ENCODE peak calls at places on chromosomes 2 and 18, in seven cellular contexts. One of them, this sample, is unnamed.

GRCh38 chr2:155141418-155141817 is 442.9 kb downstream of the KCNJ3 start:
- DNase-seq in WERI-Rb-1: no peak
- DNase-seq in transverse colon: no peak
- DNase-seq in AG09309: no peak
- DNase-seq in kidney: no peak
- DNase-seq in fibroblast of lung: no peak
- DNase-seq in GM12864: peak; percentile 33
- DNase-seq in this sample: no peak

GRCh38 chr2:66563473-66563872 is 128.5 kb downstream of the MEIS1 start:
- DNase-seq in WERI-Rb-1: no peak
- DNase-seq in transverse colon: no peak
- DNase-seq in AG09309: no peak
- DNase-seq in kidney: no peak
- DNase-seq in fibroblast of lung: no peak
- DNase-seq in GM12864: no peak
- DNase-seq in this sample: no peak

GRCh38 chr2:40488927-40489677 is 37.2 kb upstream of the SLC8A1 start:
- DNase-seq in WERI-Rb-1: no peak
- DNase-seq in transverse colon: no peak
- DNase-seq in AG09309: no peak
- DNase-seq in kidney: no peak
- DNase-seq in fibroblast of lung: peak; percentile 75
- DNase-seq in GM12864: no peak
- DNase-seq in this sample: no peak

GRCh38 chr2:43170733-43171101 is 55.7 kb downstream of the ZFP36L2 start:
- DNase-seq in WERI-Rb-1: no peak
- DNase-seq in transverse colon: peak; percentile 25
- DNase-seq in AG09309: no peak
- DNase-seq in kidney: no peak
- DNase-seq in fibroblast of lung: no peak
- DNase-seq in GM12864: no peak
- DNase-seq in this sample: no peak

GRCh38 chr2:170361359-170361936 is 183.5 kb downstream of the MYO3B start:
- DNase-seq in WERI-Rb-1: peak; percentile 60
- DNase-seq in transverse colon: peak; percentile 38
- DNase-seq in AG09309: no peak
- DNase-seq in kidney: no peak
- DNase-seq in fibroblast of lung: peak; percentile 61
- DNase-seq in GM12864: peak; percentile 31
- DNase-seq in this sample: peak; percentile 8

GRCh38 chr18:48163184-48164095 is 233.0 kb upstream of the SMAD2 start:
- DNase-seq in WERI-Rb-1: peak; percentile 61
- DNase-seq in transverse colon: no peak
- DNase-seq in AG09309: no peak
- DNase-seq in kidney: no peak
- DNase-seq in fibroblast of lung: no peak
- DNase-seq in GM12864: no peak
- DNase-seq in this sample: no peak

GRCh38 chr2:226446406-226447001 is 353.1 kb downstream of the IRS1 start:
- DNase-seq in WERI-Rb-1: no peak
- DNase-seq in transverse colon: no peak
- DNase-seq in AG09309: no peak
- DNase-seq in kidney: no peak
- DNase-seq in fibroblast of lung: peak; percentile 81
- DNase-seq in GM12864: no peak
- DNase-seq in this sample: no peak

GRCh38 chr2:27131429-27131828 is 3.0 kb downstream of the PREB start:
- DNase-seq in WERI-Rb-1: no peak
- DNase-seq in transverse colon: no peak
- DNase-seq in AG09309: no peak
- DNase-seq in kidney: peak; percentile 47
- DNase-seq in fibroblast of lung: no peak
- DNase-seq in GM12864: no peak
- DNase-seq in this sample: no peak

GRCh38 chr2:155151945-155152344 is 453.4 kb downstream of the KCNJ3 start:
- DNase-seq in WERI-Rb-1: no peak
- DNase-seq in transverse colon: no peak
- DNase-seq in AG09309: no peak
- DNase-seq in kidney: no peak
- DNase-seq in fibroblast of lung: no peak
- DNase-seq in GM12864: no peak
- DNase-seq in this sample: no peak

GRCh38 chr2:69689466-69689865 is 45.9 kb upstream of the AAK1 start:
- DNase-seq in WERI-Rb-1: no peak
- DNase-seq in transverse colon: no peak
- DNase-seq in AG09309: no peak
- DNase-seq in kidney: no peak
- DNase-seq in fibroblast of lung: no peak
- DNase-seq in GM12864: no peak
- DNase-seq in this sample: no peak

GRCh38 chr18:30280861-30281470 is 761.6 kb downstream of the DSC3 start:
- DNase-seq in WERI-Rb-1: peak; percentile 22
- DNase-seq in transverse colon: no peak
- DNase-seq in AG09309: peak; percentile 29
- DNase-seq in kidney: no peak
- DNase-seq in fibroblast of lung: peak; percentile 65
- DNase-seq in GM12864: no peak
- DNase-seq in this sample: peak; percentile 21

GRCh38 chr2:194723446-194723845 is 933.6 kb upstream of the SLC39A10 start:
- DNase-seq in WERI-Rb-1: no peak
- DNase-seq in transverse colon: no peak
- DNase-seq in AG09309: no peak
- DNase-seq in kidney: no peak
- DNase-seq in fibroblast of lung: no peak
- DNase-seq in GM12864: no peak
- DNase-seq in this sample: no peak

GRCh38 chr2:104889261-104890091 is 35.6 kb downstream of the POU3F3 start:
- DNase-seq in WERI-Rb-1: no peak
- DNase-seq in transverse colon: peak; percentile 82
- DNase-seq in AG09309: no peak
- DNase-seq in kidney: peak; percentile 86
- DNase-seq in fibroblast of lung: no peak
- DNase-seq in GM12864: no peak
- DNase-seq in this sample: no peak

GRCh38 chr2:77479395-77479794 is 42.8 kb downstream of the LRRTM4 start:
- DNase-seq in WERI-Rb-1: no peak
- DNase-seq in transverse colon: no peak
- DNase-seq in AG09309: no peak
- DNase-seq in kidney: no peak
- DNase-seq in fibroblast of lung: peak; percentile 22
- DNase-seq in GM12864: no peak
- DNase-seq in this sample: no peak

GRCh38 chr2:60706021-60706420 is 50.0 kb upstream of the PAPOLG start:
- DNase-seq in WERI-Rb-1: no peak
- DNase-seq in transverse colon: no peak
- DNase-seq in AG09309: peak; percentile 42
- DNase-seq in kidney: no peak
- DNase-seq in fibroblast of lung: no peak
- DNase-seq in GM12864: no peak
- DNase-seq in this sample: no peak

GRCh38 chr2:14944562-14945346 is 312.2 kb downstream of the LRATD1 start:
- DNase-seq in WERI-Rb-1: peak; percentile 76
- DNase-seq in transverse colon: no peak
- DNase-seq in AG09309: peak; percentile 1
- DNase-seq in kidney: no peak
- DNase-seq in fibroblast of lung: peak; percentile 23
- DNase-seq in GM12864: no peak
- DNase-seq in this sample: no peak

GRCh38 chr2:8515390-8515761 is 166.5 kb upstream of the ID2 start:
- DNase-seq in WERI-Rb-1: no peak
- DNase-seq in transverse colon: peak; percentile 68
- DNase-seq in AG09309: no peak
- DNase-seq in kidney: no peak
- DNase-seq in fibroblast of lung: no peak
- DNase-seq in GM12864: peak; percentile 74
- DNase-seq in this sample: no peak

GRCh38 chr2:225184948-225185347 is 142.7 kb upstream of the DOCK10 start:
- DNase-seq in WERI-Rb-1: no peak
- DNase-seq in transverse colon: no peak
- DNase-seq in AG09309: no peak
- DNase-seq in kidney: no peak
- DNase-seq in fibroblast of lung: no peak
- DNase-seq in GM12864: no peak
- DNase-seq in this sample: no peak

GRCh38 chr2:7749895-7750559 is 832.8 kb downstream of the RNF144A start:
- DNase-seq in WERI-Rb-1: no peak
- DNase-seq in transverse colon: no peak
- DNase-seq in AG09309: no peak
- DNase-seq in kidney: no peak
- DNase-seq in fibroblast of lung: no peak
- DNase-seq in GM12864: no peak
- DNase-seq in this sample: no peak

DNA sequence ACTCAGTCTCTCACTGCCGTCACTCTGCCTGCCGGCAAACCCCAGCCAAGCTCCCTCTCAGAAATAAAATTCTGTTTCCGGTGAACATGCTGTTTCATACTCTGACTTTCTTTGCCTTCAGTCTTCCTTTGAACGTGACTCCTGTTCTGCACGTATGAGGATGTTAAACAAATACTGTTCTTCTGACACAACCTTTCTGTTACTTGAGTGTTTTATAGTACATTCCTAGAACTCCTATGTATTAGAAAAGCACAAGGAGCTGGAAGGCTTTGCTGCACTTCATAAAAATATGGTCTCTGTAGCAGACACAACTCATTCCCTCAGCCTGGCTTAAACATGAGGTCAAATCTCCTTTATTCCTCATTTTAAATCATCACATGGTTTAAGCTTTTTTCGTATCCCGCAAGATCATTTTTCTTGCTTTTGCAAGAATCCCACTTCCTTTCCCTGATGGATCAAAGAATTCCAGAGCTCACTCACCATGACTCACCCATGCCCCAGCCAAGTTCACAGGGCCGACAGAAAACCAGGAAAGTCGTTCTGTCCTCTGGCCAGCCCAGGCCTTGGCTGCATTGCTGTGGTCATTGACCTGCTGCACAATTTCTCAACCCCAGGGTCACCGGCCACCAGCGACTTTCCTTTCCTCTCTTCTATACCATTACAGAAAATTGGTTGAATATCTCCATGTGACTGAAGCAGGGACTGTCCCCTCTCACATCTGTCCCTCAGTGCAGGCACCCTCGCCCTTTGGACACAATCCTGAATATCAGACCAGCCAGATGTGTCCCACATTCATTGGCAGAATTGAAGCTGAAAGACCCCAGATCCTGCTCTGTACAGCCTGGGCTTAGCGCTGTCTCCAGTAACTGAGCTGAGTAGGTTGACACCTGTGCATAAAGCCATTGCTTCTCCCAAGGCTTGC is 183.1 kb upstream of the ARL4C start:
- DNase-seq in WERI-Rb-1: no peak
- DNase-seq in transverse colon: peak; percentile 45
- DNase-seq in AG09309: peak; percentile 93
- DNase-seq in kidney: peak; percentile 87
- DNase-seq in fibroblast of lung: peak; percentile 99
- DNase-seq in GM12864: no peak
- DNase-seq in this sample: peak; percentile 87
- H3K4me3 ChIP-seq in WERI-Rb-1: no peak overlapping the region
- H3K4me3 ChIP-seq in transverse colon: no peak overlapping the region
- H3K4me3 ChIP-seq in AG09309: no peak overlapping the region
- H3K4me3 ChIP-seq in kidney: no peak overlapping the region
- H3K4me3 ChIP-seq in fibroblast of lung: no peak overlapping the region
- H3K4me3 ChIP-seq in GM12864: no peak overlapping the region
- H3K4me3 ChIP-seq in this sample: no peak overlapping the region

DNA sequence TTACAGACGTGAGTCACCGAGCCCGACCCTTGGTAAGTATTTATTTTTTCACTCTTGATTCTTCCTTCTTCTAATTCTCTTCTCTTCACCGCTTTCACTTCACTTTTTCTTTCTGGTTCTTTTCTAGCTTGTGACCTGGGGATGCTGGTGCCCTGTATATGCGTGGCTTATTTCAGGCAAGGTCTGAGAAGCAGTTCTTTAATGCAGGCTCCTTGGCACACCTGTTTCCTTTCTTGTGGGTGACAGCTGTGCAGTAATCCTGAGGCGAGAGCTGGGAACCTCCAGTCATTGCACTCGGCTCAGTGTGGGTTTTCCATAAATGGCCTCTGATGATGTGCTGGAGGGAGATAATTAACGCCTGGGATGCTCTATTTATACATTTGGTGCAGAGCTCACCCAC is 193.8 kb downstream of the TSN start:
- DNase-seq in WERI-Rb-1: peak; percentile 58
- DNase-seq in transverse colon: no peak
- DNase-seq in AG09309: no peak
- DNase-seq in kidney: no peak
- DNase-seq in fibroblast of lung: no peak
- DNase-seq in GM12864: peak; percentile 4
- DNase-seq in this sample: no peak
- TF ChIP-seq CTCF in WERI-Rb-1: no peak
- TF ChIP-seq CTCF in transverse colon: no peak
- TF ChIP-seq CTCF in AG09309: no peak
- TF ChIP-seq CTCF in kidney: no peak
- TF ChIP-seq CTCF in fibroblast of lung: no peak
- TF ChIP-seq CTCF in GM12864: no peak
- TF ChIP-seq CTCF in this sample: no peak

GRCh38 chr2:217940261-217941220 is 62.3 kb downstream of the TNS1 start:
- DNase-seq in WERI-Rb-1: no peak
- DNase-seq in transverse colon: no peak
- DNase-seq in AG09309: no peak
- DNase-seq in kidney: peak; percentile 62
- DNase-seq in fibroblast of lung: no peak
- DNase-seq in GM12864: no peak
- DNase-seq in this sample: no peak
- H3K4me3 ChIP-seq in WERI-Rb-1: no peak overlapping the region
- H3K4me3 ChIP-seq in transverse colon: peak overlapping the region; percentile 46
- H3K4me3 ChIP-seq in AG09309: no peak overlapping the region
- H3K4me3 ChIP-seq in kidney: peak overlapping the region; percentile 93
- H3K4me3 ChIP-seq in fibroblast of lung: no peak overlapping the region
- H3K4me3 ChIP-seq in GM12864: no peak overlapping the region
- H3K4me3 ChIP-seq in this sample: no peak overlapping the region

DNA sequence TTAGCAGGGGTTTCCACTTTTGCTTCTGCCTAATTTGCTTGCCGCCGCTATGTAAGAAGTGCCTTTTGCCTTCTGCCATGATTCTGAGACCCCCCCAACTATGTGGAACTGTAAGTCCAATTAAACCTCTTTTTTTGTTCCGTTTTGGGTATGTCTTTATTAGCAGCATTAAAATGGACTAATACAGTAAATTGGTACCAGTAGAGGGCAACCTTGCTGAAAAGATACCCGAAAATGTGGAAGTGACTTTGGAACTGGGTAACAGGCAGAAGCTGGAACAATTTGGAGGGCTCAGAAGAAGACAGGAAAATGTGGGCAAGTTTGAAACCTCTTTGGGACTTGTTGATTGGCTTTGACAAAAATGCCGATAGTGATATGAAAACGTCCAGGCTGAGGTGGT is 216.1 kb upstream of the FSIP2 start:
- DNase-seq in WERI-Rb-1: no peak
- DNase-seq in transverse colon: no peak
- DNase-seq in AG09309: no peak
- DNase-seq in kidney: no peak
- DNase-seq in fibroblast of lung: no peak
- DNase-seq in GM12864: no peak
- DNase-seq in this sample: no peak
- TF ChIP-seq CTCF in WERI-Rb-1: peak; percentile 2
- TF ChIP-seq CTCF in transverse colon: no peak
- TF ChIP-seq CTCF in AG09309: no peak
- TF ChIP-seq CTCF in kidney: no peak
- TF ChIP-seq CTCF in fibroblast of lung: no peak
- TF ChIP-seq CTCF in GM12864: no peak
- TF ChIP-seq CTCF in this sample: peak; percentile 5

This sample was measured in retinal pigment epithelial cell.